ENCODE peak calls at places on chromosomes 3 and 15, in four cellular contexts. H, X, V and O are unnamed samples.

GRCh38 chr15:75966073-75966472 is 46.2 kb downstream of the NRG4 start:
- DNase-seq in H (peak; percentile 84), X (no peak), V (no peak), O (no peak)

GRCh38 chr3:40237892-40238571 is 71.5 kb upstream of the EIF1B start:
- DNase-seq in H (peak; percentile 2), X (no peak), V (no peak), O (no peak)

GRCh38 chr3:197023998-197024651 is 5.5 kb downstream of the MELTF start:
- DNase-seq in H (no peak), X (no peak), V (no peak), O (no peak)

GRCh38 chr15:78049691-78050440 is 27.6 kb downstream of the TBC1D2B start:
- DNase-seq in H (peak; percentile 91), X (peak; percentile 53), V (no peak), O (no peak)

GRCh38 chr15:59456114-59456513 is 18.1 kb downstream of the FAM81A start:
- DNase-seq in H (no peak), X (no peak), V (no peak), O (no peak)

GRCh38 chr15:45441686-45442085 is 63.3 kb upstream of the GATM start:
- DNase-seq in H (no peak), X (no peak), V (peak; percentile 53), O (no peak)

GRCh38 chr3:119872773-119873172 is 90.9 kb downstream of the NR1I2 start:
- DNase-seq in H (no peak), X (no peak), V (no peak), O (no peak)

GRCh38 chr3:144114767-144115166 is 143.1 kb downstream of the DIPK2A start:
- DNase-seq in H (peak; percentile 3), X (no peak), V (no peak), O (peak; percentile 20)

GRCh38 chr15:83299462-83299861 is 15.0 kb upstream of the BNC1 start:
- DNase-seq in H (no peak), X (no peak), V (no peak), O (peak; percentile 28)

GRCh38 chr3:114706591-114707224 is 412.9 kb downstream of the TIGIT start:
- DNase-seq in H (peak; percentile 86), X (no peak), V (peak; percentile 4), O (peak; percentile 43)

GRCh38 chr3:131608741-131609140 is 106.0 kb upstream of the MRPL3 start:
- DNase-seq in H (no peak), X (no peak), V (no peak), O (no peak)

GRCh38 chr3:112043621-112044201 is 9.2 kb downstream of the TMPRSS7 start:
- DNase-seq in H (peak; percentile 79), X (peak; percentile 88), V (peak; percentile 71), O (peak; percentile 68)

GRCh38 chr3:9143180-9143579 is 106.3 kb downstream of the SRGAP3 start:
- DNase-seq in H (no peak), X (no peak), V (no peak), O (no peak)

GRCh38 chr3:9951962-9952805 is at the start of gene PRRT3:
- DNase-seq in H (peak; percentile 30), X (peak; percentile 75), V (no peak), O (peak; percentile 63)

GRCh38 chr15:38670142-38671002 is 105.8 kb upstream of the RASGRP1 start:
- DNase-seq in H (no peak), X (peak; percentile 78), V (no peak), O (no peak)

GRCh38 chr15:69498282-69498681 is 45.7 kb downstream of the RPLP1 start:
- DNase-seq in H (no peak), X (no peak), V (no peak), O (no peak)

GRCh38 chr15:70348581-70349344 is 251.0 kb upstream of the TLE3 start:
- DNase-seq in H (no peak), X (no peak), V (no peak), O (no peak)

GRCh38 chr15:28208583-28208982 is 109.5 kb upstream of the OCA2 start:
- DNase-seq in H (no peak), X (no peak), V (no peak), O (no peak)

GRCh38 chr15:58407366-58407765 is 24.4 kb upstream of the LIPC start:
- DNase-seq in H (no peak), X (no peak), V (no peak), O (no peak)

GRCh38 chr3:197942956-197943556 is 6.9 kb upstream of the RPL35A start:
- DNase-seq in H (peak; percentile 61), X (peak; percentile 65), V (peak; percentile 62), O (peak; percentile 65)

GRCh38 chr3:120652281-120652680 is 29.8 kb downstream of the HGD start:
- DNase-seq in H (no peak), X (no peak), V (no peak), O (no peak)

GRCh38 chr15:88911766-88912118 is 1.4 kb downstream of the MFGE8 start:
- DNase-seq in H (peak; percentile 70), X (no peak), V (no peak), O (no peak)

GRCh38 chr15:79015416-79015815 is 70.6 kb upstream of the CTSH start:
- DNase-seq in H (no peak), X (no peak), V (no peak), O (no peak)

GRCh38 chr3:169026543-169027181 is 636.9 kb downstream of the MECOM start:
- DNase-seq in H (peak; percentile 92), X (no peak), V (peak; percentile 96), O (no peak)

GRCh38 chr15:95327661-95328060 is 1002.8 kb upstream of the NR2F2 start:
- DNase-seq in H (no peak), X (no peak), V (peak; percentile 81), O (no peak)

GRCh38 chr3:140424211-140424610 is 253.7 kb upstream of the TRIM42 start:
- DNase-seq in H (no peak), X (no peak), V (no peak), O (no peak)
- H3K27ac ChIP-seq in H (no peak overlapping the region), X (no peak overlapping the region), V (no peak overlapping the region), O (no peak overlapping the region)

DNA sequence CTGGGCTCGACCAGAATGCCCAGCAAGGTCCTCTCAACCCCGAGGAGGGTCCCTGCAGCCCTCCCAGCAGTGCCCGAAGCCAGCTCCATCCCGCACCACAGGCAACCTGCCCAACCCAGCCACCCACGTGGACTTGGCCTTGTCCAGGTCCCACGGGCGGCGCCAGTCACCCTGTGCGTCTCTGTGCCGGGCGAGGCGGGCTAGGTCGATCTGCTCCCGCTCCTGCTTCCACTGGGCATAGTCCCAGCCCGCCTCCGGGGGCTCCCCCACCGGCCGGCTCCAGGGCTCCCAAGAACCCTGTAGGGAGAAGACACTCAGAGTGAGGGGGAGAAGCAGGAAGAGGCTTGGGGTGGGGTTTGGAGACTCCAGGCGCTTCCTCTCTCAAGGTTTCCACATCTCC is 3.1 kb downstream of the CCDC9B start:
- DNase-seq in H (no peak), X (no peak), V (no peak), O (no peak)
- H3K4me3 ChIP-seq in H (no peak overlapping the region), X (no peak overlapping the region), V (no peak overlapping the region), O (no peak overlapping the region)

GRCh38 chr3:117695871-117696270 is 986.3 kb downstream of the TUSC7 start:
- DNase-seq in H (no peak), X (no peak), V (no peak), O (no peak)
- H3K36me3 ChIP-seq in H (no peaks in the 10 kb centered on the region), X (no peaks in the 10 kb centered on the region), V (no peaks in the 10 kb centered on the region), O (no peaks in the 10 kb centered on the region)

GRCh38 chr3:69998759-69999158 is 774 bp upstream of the SAMMSON start:
- DNase-seq in H (no peak), X (no peak), V (no peak), O (no peak)
- H3K27ac ChIP-seq in H (peak overlapping the region; percentile 92), X (no peak overlapping the region), V (no peak overlapping the region), O (no peak overlapping the region)

GRCh38 chr15:65355173-65355982 is 22.4 kb downstream of the IGDCC3 start:
- DNase-seq in H (no peak), X (no peak), V (no peak), O (peak; percentile 56)
- H3K4me3 ChIP-seq in H (peak overlapping the region; percentile 17), X (no peak overlapping the region), V (peak overlapping the region; percentile 24), O (peak overlapping the region; percentile 62)

DNA sequence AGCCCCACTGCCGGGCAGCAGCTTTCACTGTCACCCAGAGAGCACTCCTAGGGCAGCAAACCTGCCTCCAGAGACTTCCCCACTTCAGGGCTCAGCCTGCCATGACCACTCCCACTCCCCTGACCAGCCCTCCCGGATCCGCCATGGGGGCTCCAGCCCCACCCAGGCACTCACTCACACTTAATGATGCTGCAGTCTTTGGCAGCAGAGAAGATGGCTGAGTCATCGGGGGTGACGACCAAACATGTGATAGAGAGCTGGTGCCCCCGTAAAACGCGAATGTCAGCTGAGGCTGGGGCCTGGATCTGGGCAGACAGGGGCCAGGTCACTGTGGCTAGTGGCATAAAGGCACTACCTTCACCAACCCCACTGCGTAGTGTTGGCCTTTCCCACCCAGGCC is 4.7 kb downstream of the RRP9 start:
- DNase-seq in H (peak; percentile 36), X (no peak), V (no peak), O (no peak)
- H3K36me3 ChIP-seq in H (peaks cover 52% of the 10 kb centered on the region), X (peaks cover 74% of the 10 kb centered on the region), V (peaks cover 41% of the 10 kb centered on the region), O (peaks cover 37% of the 10 kb centered on the region)

GRCh38 chr15:31434418-31435255 is 108.0 kb downstream of the KLF13 start:
- DNase-seq in H (peak; percentile 93), X (peak; percentile 71), V (peak; percentile 64), O (no peak)
- H3K27ac ChIP-seq in H (peak overlapping the region; percentile 72), X (peak overlapping the region; percentile 72), V (peak overlapping the region; percentile 98), O (no peak overlapping the region)

GRCh38 chr3:50698269-50698668 is 23.5 kb downstream of the DOCK3 start:
- DNase-seq in H (no peak), X (no peak), V (no peak), O (no peak)

GRCh38 chr3:50689558-50689957 is 14.8 kb downstream of the DOCK3 start:
- DNase-seq in H (no peak), X (no peak), V (no peak), O (no peak)

GRCh38 chr3:50696276-50696675 is 21.5 kb downstream of the DOCK3 start:
- DNase-seq in H (no peak), X (no peak), V (no peak), O (no peak)

DNA sequence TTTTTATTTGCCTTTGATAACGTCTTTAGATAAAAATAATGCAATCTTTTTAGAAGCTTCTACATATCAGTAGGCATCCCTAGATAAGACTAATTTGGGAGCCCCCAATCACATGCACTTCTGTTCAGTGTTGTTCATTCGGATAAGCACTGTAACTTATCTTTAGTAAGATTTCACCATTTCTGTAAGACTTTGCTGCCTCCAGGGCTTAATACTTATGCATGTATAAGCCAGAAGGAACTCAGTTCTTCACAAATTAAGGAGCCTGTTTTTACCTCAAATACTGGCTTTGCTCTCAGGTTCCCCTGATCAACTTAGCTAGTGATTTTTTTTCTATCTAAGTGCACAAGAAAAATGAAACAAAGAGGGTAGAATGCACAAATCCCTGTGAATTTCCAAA is 20.3 kb downstream of the DOCK3 start:
- DNase-seq in H (no peak), X (no peak), V (no peak), O (no peak)
- H3K4me3 ChIP-seq in H (no peak overlapping the region), X (no peak overlapping the region), V (no peak overlapping the region), O (no peak overlapping the region)